ENCODE peak calls at places on chromosomes 13 and 19, in five cellular contexts. P is nucleus accumbens; R is activated CD4-positive, alpha-beta T cell treated with anti-CD3 and anti-CD28 coated beads, Interleukin-2, amount 50 U/mL, for 1 hour; I is progenitor cell of endocrine pancreas; X is breast epithelium. D is an unnamed sample.
A peak's percentile ranks its signal among the peaks of the same experiment; 100 is the strongest.

GRCh38 chr19:18292460-18292809 is 11.0 kb upstream of the JUND start:
- DNase-seq in I (no peak), P (no peak), R (no peak), X (no peak), D (no peak)

GRCh38 chr13:103516009-103516795 is 450.0 kb upstream of the SLC10A2 start:
- DNase-seq in I (no peak), P (no peak), R (no peak), X (no peak), D (no peak)

GRCh38 chr13:112877066-112877465 is 91.9 kb upstream of the MCF2L start:
- DNase-seq in I (no peak), R (no peak), P (no peak), X (no peak), D (no peak)

GRCh38 chr19:13929340-13929739 is 8.9 kb downstream of the PODNL1 start:
- DNase-seq in R (no peak), I (no peak), X (no peak), P (no peak), D (no peak)

GRCh38 chr13:47875206-47875605 is 125.9 kb downstream of the SUCLA2 start:
- DNase-seq in P (no peak), I (no peak), R (no peak), X (no peak), D (no peak)

GRCh38 chr13:38350114-38350617 is 515 bp downstream of the UFM1 start:
- DNase-seq in P (peak; percentile 14), R (peak; percentile 40), X (peak; percentile 59), I (peak; percentile 32), D (no peak)

GRCh38 chr19:39325778-39326680 is 5.4 kb upstream of the LRFN1 start:
- DNase-seq in P (no peak), R (no peak), I (no peak), X (no peak), D (no peak)

GRCh38 chr19:44684892-44685847 is 13.8 kb upstream of the CEACAM16 start:
- DNase-seq in P (no peak), X (no peak), R (no peak), I (no peak), D (peak; percentile 25)

GRCh38 chr19:4504874-4505569 is 13.3 kb downstream of the PLIN4 start:
- DNase-seq in R (no peak), I (no peak), X (no peak), P (no peak), D (no peak)

GRCh38 chr19:32837531-32837930 is 32.0 kb downstream of the SLC7A9 start:
- DNase-seq in R (no peak), I (no peak), P (no peak), X (no peak), D (no peak)

GRCh38 chr19:49591731-49592485 is 926 bp downstream of the PRR12 start:
- DNase-seq in R (peak; percentile 40), X (no peak), P (no peak), I (no peak), D (peak; percentile 37)

GRCh38 chr19:4362871-4363545 is 19.6 kb downstream of the MPND start:
- DNase-seq in X (no peak), R (no peak), I (no peak), P (no peak), D (no peak)

GRCh38 chr13:109454167-109454917 is 332.0 kb downstream of the IRS2 start:
- DNase-seq in R (no peak), X (no peak), P (no peak), I (no peak), D (no peak)

GRCh38 chr19:2039959-2040646 is 10.9 kb downstream of the MKNK2 start:
- DNase-seq in X (no peak), R (no peak), I (no peak), P (no peak), D (no peak)

GRCh38 chr13:22040810-22041364 is 370.0 kb downstream of the FGF9 start:
- DNase-seq in X (no peak), P (no peak), I (no peak), R (no peak), D (no peak)

GRCh38 chr13:77449265-77449664 is 86.2 kb upstream of the SCEL start:
- DNase-seq in P (no peak), X (no peak), R (no peak), I (no peak), D (no peak)

GRCh38 chr19:30895946-30896345 is 453.3 kb downstream of the TSHZ3 start:
- DNase-seq in X (no peak), I (no peak), R (no peak), P (no peak), D (no peak)

GRCh38 chr19:1105217-1105872 is 1.6 kb downstream of the GPX4 start:
- DNase-seq in X (no peak), I (no peak), P (no peak), R (no peak), D (no peak)

GRCh38 chr19:54436561-54437229 is 12.3 kb upstream of the LENG8 start:
- DNase-seq in P (no peak), R (no peak), I (no peak), X (no peak), D (no peak)

GRCh38 chr19:18321729-18322091 is 1.2 kb downstream of the LSM4 start:
- DNase-seq in P (no peak), R (no peak), I (no peak), X (no peak), D (no peak)

GRCh38 chr13:33518442-33518841 is 232.9 kb upstream of the STARD13 start:
- DNase-seq in R (no peak), X (no peak), I (no peak), P (no peak), D (no peak)

GRCh38 chr13:24199016-24199415 is 38.5 kb downstream of the SPATA13 start:
- DNase-seq in I (no peak), P (no peak), R (no peak), X (no peak), D (no peak)

GRCh38 chr19:7575426-7576040 is 20.1 kb upstream of the CAMSAP3 start:
- DNase-seq in X (no peak), R (no peak), P (no peak), I (no peak), D (no peak)

GRCh38 chr19:1318678-1319471 is 33.2 kb downstream of the EFNA2 start:
- DNase-seq in I (no peak), P (no peak), R (no peak), X (no peak), D (no peak)

GRCh38 chr13:74661851-74662250 is 527.6 kb upstream of the KLF12 start:
- DNase-seq in X (no peak), I (no peak), R (no peak), P (no peak), D (no peak)

GRCh38 chr19:45729774-45730388 is 815 bp downstream of the FBXO46 start:
- DNase-seq in R (no peak), P (no peak), X (no peak), I (no peak), D (no peak)

GRCh38 chr13:94154362-94154761 is 325.1 kb downstream of the DCT start:
- DNase-seq in R (no peak), P (no peak), I (no peak), X (no peak), D (no peak)

GRCh38 chr13:107099661-107100060 is 531.7 kb upstream of the ARGLU1 start:
- DNase-seq in P (no peak), X (no peak), I (no peak), R (no peak), D (no peak)

GRCh38 chr19:17946965-17947784 is 14.4 kb downstream of the CCDC124 start:
- DNase-seq in R (no peak), X (no peak), P (no peak), I (no peak), D (peak; percentile 13)

GRCh38 chr13:41848435-41849255 is 112.3 kb downstream of the VWA8 start:
- DNase-seq in I (no peak), P (no peak), X (no peak), R (no peak), D (no peak)

GRCh38 chr13:34037636-34038325 is 219.8 kb downstream of the RFC3 start:
- DNase-seq in I (no peak), R (no peak), P (no peak), X (no peak), D (no peak)

GRCh38 chr19:46221981-46222610 is 7.4 kb upstream of the IGFL1 start:
- DNase-seq in X (peak; percentile 73), I (no peak), P (no peak), R (no peak), D (peak; percentile 7)

GRCh38 chr13:44013666-44014291 is 134.1 kb downstream of the LACC1 start:
- DNase-seq in R (no peak), P (no peak), I (no peak), X (no peak), D (peak; percentile 71)

GRCh38 chr19:50290775-50291174 is 38.4 kb downstream of the KCNC3 start:
- DNase-seq in R (no peak), I (no peak), X (no peak), P (no peak), D (no peak)

GRCh38 chr19:10086032-10086903 is at the start of gene SHFL:
- DNase-seq in X (peak; percentile 65), I (peak; percentile 35), P (no peak), R (peak; percentile 81), D (peak; percentile 39)

GRCh38 chr19:46287585-46287984 is 9.3 kb upstream of the HIF3A start:
- DNase-seq in X (no peak), R (no peak), I (no peak), P (no peak), D (no peak)

GRCh38 chr13:101390461-101390860 is 25.8 kb downstream of the NALCN start:
- DNase-seq in R (no peak), X (no peak), P (no peak), I (no peak), D (no peak)

D was measured in pons.